ENCODE peak calls at places on chromosomes 2 and 18, in five cellular contexts. Z is K562, E is HepG2, N is SK-N-SH, I is GM12878. K is an unnamed sample.

GRCh38 chr2:232838406-232838874 is 31.6 kb upstream of the SNORC start:
- DNase-seq in N (no peak), Z (peak), I (peak), E (peak), K (peak)

GRCh38 chr2:231711677-231712461 is 3.5 kb downstream of the PTMA start:
- DNase-seq in E (no peak), I (no peak), N (no peak), Z (no peak), K (no peak)

GRCh38 chr18:11762429-11762828 is 73.4 kb downstream of the GNAL start:
- DNase-seq in N (no peak), E (no peak), I (no peak), Z (no peak), K (no peak)

GRCh38 chr2:121690095-121690494 is 40.8 kb upstream of the CLASP1 start:
- DNase-seq in Z (no peak), I (no peak), N (no peak), E (no peak), K (no peak)

GRCh38 chr2:101745711-101746694 is 48.5 kb downstream of the MAP4K4 start:
- DNase-seq in I (no peak), E (peak), N (no peak), Z (no peak), K (no peak)

GRCh38 chr2:85134255-85135065 is 1.3 kb downstream of the TCF7L1 start:
- DNase-seq in E (no peak), I (no peak), Z (peak), N (peak), K (no peak)

GRCh38 chr18:36812686-36813085 is 16.1 kb downstream of the TPGS2 start:
- DNase-seq in N (no peak), I (no peak), Z (no peak), E (no peak), K (no peak)

GRCh38 chr2:112881217-112882000 is 29.6 kb upstream of the IL37 start:
- DNase-seq in N (no peak), E (peak), Z (peak), I (peak), K (peak)

GRCh38 chr2:223058952-223059716 is 7.1 kb downstream of the KCNE4 start:
- DNase-seq in N (no peak), E (peak), I (no peak), Z (peak), K (no peak)

GRCh38 chr2:74304332-74305148 is 38.7 kb downstream of the SLC4A5 start:
- DNase-seq in Z (no peak), I (no peak), N (no peak), E (no peak), K (no peak)

GRCh38 chr2:181364492-181365175 is 92.6 kb upstream of the ITGA4 start:
- DNase-seq in I (no peak), Z (no peak), N (no peak), E (no peak), K (peak)

GRCh38 chr18:57921708-57922107 is 118.6 kb upstream of the ATP8B1 start:
- DNase-seq in Z (peak), E (peak), I (no peak), N (no peak), K (peak)

GRCh38 chr18:40851014-40851429 is 1104.0 kb upstream of the PIK3C3 start:
- DNase-seq in E (no peak), Z (no peak), I (no peak), N (no peak), K (no peak)

GRCh38 chr2:27963454-27963853 is 72.9 kb downstream of the BABAM2 start:
- DNase-seq in Z (no peak), I (no peak), E (no peak), N (no peak), K (no peak)

GRCh38 chr2:96305091-96305978 is at the start of gene SNRNP200:
- DNase-seq in N (peak), I (no peak), Z (peak), E (peak), K (peak)

GRCh38 chr2:154368148-154368547 is 330.3 kb upstream of the KCNJ3 start:
- DNase-seq in N (no peak), I (no peak), E (no peak), Z (no peak), K (no peak)

GRCh38 chr2:63432373-63432772 is 155.9 kb downstream of the WDPCP start:
- DNase-seq in N (no peak), Z (no peak), E (no peak), I (no peak), K (no peak)

GRCh38 chr2:74267068-74267467 is 68.7 kb downstream of the MTHFD2 start:
- DNase-seq in N (no peak), E (peak), I (no peak), Z (peak), K (no peak)

GRCh38 chr18:50560681-50561629 is 1.1 kb downstream of the MAPK4 start:
- DNase-seq in Z (no peak), I (no peak), E (no peak), N (peak), K (no peak)

GRCh38 chr2:240182476-240182875 is 42.0 kb upstream of the OTOS start:
- DNase-seq in E (no peak), Z (no peak), N (no peak), I (no peak), K (no peak)

GRCh38 chr18:2846638-2847340 is at the start of gene EMILIN2:
- DNase-seq in I (no peak), Z (peak), E (no peak), N (peak), K (peak)

GRCh38 chr2:118202707-118203303 is 114.5 kb downstream of the INSIG2 start:
- DNase-seq in N (peak), E (peak), I (no peak), Z (peak), K (peak)

GRCh38 chr18:69655816-69656215 is 255.1 kb downstream of the DOK6 start:
- DNase-seq in E (no peak), N (no peak), I (no peak), Z (no peak), K (no peak)

GRCh38 chr2:102399499-102400141 is 23.3 kb upstream of the IL18RAP start:
- DNase-seq in N (no peak), Z (no peak), E (no peak), I (no peak), K (no peak)

GRCh38 chr18:63346031-63346430 is 21.0 kb downstream of the KDSR start:
- DNase-seq in Z (no peak), N (no peak), I (no peak), E (no peak), K (no peak)

GRCh38 chr2:26008851-26009566 is 24.9 kb upstream of the RAB10 start:
- DNase-seq in Z (no peak), E (peak), I (peak), N (no peak), K (peak)

GRCh38 chr2:98913916-98914712 is 21.9 kb downstream of the CRACDL start:
- DNase-seq in Z (no peak), N (no peak), E (no peak), I (no peak), K (no peak)

GRCh38 chr2:236826727-236827126 is 257.1 kb downstream of the ACKR3 start:
- DNase-seq in N (no peak), Z (no peak), E (no peak), I (no peak), K (no peak)

DNA sequence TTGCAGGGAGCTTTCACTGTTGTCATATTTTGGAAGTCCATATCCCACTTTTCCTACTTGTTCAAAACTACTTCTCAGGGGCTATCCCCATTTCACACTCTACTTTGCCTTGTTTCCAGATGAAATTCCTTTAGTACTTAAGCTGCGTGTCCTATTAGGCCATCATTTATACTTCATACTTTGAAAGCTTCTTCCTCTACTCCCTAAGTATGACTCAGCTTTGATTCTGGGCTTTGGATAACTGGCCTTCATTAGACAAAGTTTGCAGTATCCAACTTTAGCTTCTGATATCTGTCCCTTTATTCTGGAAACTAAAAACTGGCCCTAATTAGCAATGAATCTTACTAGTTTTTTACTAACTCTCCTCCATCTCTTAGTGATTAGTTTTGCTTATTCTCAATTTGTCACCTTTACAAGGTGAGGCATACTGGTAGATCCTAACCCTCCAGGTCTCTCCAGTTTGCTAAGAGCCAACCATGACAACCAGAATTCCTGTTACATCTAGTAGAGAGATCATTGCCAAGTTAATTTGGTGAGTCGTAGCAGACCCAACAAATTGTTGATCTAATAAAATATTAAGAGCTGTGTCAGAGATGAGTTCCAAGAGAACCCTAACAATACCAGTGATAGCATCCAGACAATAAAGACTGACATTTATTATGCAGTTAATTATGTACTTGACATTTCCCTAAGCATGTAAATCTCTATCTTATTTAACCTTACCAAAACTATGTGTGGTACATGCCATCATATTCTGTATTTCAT is 31.2 kb upstream of the ITGAV start:
- DNase-seq in N (no peak), I (no peak), Z (no peak), E (no peak), K (no peak)
- H3K4me3 ChIP-seq in N (no peak), I (no peak), Z (no peak), E (no peak), K (no peak)

GRCh38 chr18:9565407-9565806 is 49.0 kb downstream of the PPP4R1 start:
- DNase-seq in E (no peak), Z (no peak), N (no peak), I (no peak), K (no peak)

GRCh38 chr18:9559253-9559652 is 55.1 kb downstream of the PPP4R1 start:
- DNase-seq in N (no peak), I (no peak), Z (no peak), E (no peak), K (no peak)

GRCh38 chr18:9563326-9563725 is 51.0 kb downstream of the PPP4R1 start:
- DNase-seq in Z (no peak), I (no peak), E (no peak), N (no peak), K (no peak)

GRCh38 chr18:9561774-9562173 is 52.6 kb downstream of the PPP4R1 start:
- DNase-seq in N (no peak), Z (no peak), E (no peak), I (no peak), K (peak)

GRCh38 chr18:9562584-9562983 is 51.8 kb downstream of the PPP4R1 start:
- DNase-seq in Z (no peak), I (no peak), E (no peak), N (no peak), K (no peak)
- TF ChIP-seq REST in Z (no peak), I (no peak), E (no peak), N (no peak), K (no peak)

DNA sequence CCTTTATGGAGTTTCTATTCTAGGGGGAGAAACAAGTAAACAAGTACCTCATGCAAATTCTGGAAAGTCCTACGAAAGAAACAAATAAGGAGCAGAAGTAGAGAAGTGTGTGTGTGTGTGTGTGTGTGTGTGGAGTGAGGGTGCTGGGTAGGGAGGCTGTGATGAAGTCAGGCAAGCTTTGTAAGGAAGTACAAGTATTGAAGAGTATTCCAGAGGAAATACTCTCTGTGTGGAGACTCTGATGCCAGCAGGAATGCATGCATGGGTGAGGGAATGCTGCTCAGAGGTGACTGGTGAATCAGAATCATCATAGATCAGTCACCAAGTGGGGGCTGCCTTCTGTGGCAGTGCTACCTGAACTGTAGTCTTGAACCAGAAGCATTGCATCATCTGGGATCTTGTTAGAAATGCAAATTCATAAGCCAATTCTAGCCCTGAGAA is 34.5 kb downstream of the SLC4A3 start:
- DNase-seq in E (no peak), N (no peak), I (no peak), Z (peak), K (no peak)
- TF ChIP-seq GABPA in E (no peak), N (no peak), I (no peak), Z (no peak), K (no peak)

DNA sequence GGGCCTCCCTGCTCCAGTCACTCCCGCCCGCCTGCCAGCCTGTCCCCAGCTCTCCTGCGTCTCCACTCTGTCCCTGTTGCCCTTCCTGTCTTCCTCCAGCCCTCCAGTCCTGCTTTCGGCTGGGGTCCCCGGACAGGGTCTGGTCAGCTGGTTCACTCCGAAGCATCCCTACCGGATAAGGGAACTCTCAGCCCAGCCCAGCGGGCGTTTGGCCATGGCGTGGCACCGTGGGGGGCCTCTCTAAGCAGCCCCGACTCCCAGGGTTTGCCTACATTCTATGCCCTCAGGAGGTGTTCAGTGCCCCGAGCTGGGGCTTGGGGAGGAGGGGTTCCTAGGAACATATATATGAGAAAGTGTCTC is 183.0 kb upstream of the HAAO start:
- DNase-seq in Z (no peak), I (no peak), N (no peak), E (no peak), K (no peak)
- H3K4me3 ChIP-seq in Z (no peak), I (no peak), N (peak), E (peak), K (no peak)

GRCh38 chr2:70443726-70444125 is 109.9 kb downstream of the TGFA start:
- DNase-seq in I (no peak), E (no peak), Z (no peak), N (no peak), K (no peak)

GRCh38 chr2:70440621-70441020 is 113.0 kb downstream of the TGFA start:
- DNase-seq in E (no peak), I (no peak), Z (no peak), N (no peak), K (peak)

GRCh38 chr2:70448041-70448440 is 105.6 kb downstream of the TGFA start:
- DNase-seq in I (no peak), N (no peak), Z (no peak), E (no peak), K (no peak)

GRCh38 chr2:70442301-70443077 is 111.1 kb downstream of the TGFA start:
- DNase-seq in Z (no peak), E (no peak), N (no peak), I (no peak), K (no peak)

GRCh38 chr2:70443078-70443465 is 110.6 kb downstream of the TGFA start:
- DNase-seq in Z (no peak), I (no peak), N (no peak), E (no peak), K (no peak)
- TF ChIP-seq REST in Z (no peak), I (no peak), N (no peak), E (no peak), K (no peak)

GRCh38 chr2:44191739-44192138 is 23.1 kb downstream of the PPM1B start:
- DNase-seq in E (no peak), I (peak), Z (no peak), N (no peak), K (no peak)
- TF ChIP-seq GABPA in E (no peak), I (no peak), Z (no peak), N (no peak), K (no peak)